ENCODE peak calls at places on chromosome 12, in ten cellular contexts. One of them, this sample, is unnamed.
A peak's percentile ranks its signal among the peaks of the same experiment; 100 is the strongest.

GRCh38 chr12:13864081-13864673 is 117.2 kb downstream of the GRIN2B start:
- DNase-seq in heart right ventricle: peak; percentile 66
- DNase-seq in ovary: no peak
- DNase-seq in BE2C: peak; percentile 76
- DNase-seq in breast epithelium: peak; percentile 26
- DNase-seq in aorta: peak; percentile 77
- DNase-seq in body of pancreas: peak; percentile 88
- DNase-seq in OCI-LY7: peak; percentile 80
- DNase-seq in thyroid gland: peak; percentile 66
- DNase-seq in left ventricle myocardium inferior: peak; percentile 74
- DNase-seq in this sample: peak; percentile 55

GRCh38 chr12:105079011-105079570 is 5.2 kb downstream of the ALDH1L2 start:
- DNase-seq in heart right ventricle: no peak
- DNase-seq in BE2C: no peak
- DNase-seq in OCI-LY7: no peak
- DNase-seq in body of pancreas: no peak
- DNase-seq in left ventricle myocardium inferior: no peak
- DNase-seq in thyroid gland: no peak
- DNase-seq in breast epithelium: no peak
- DNase-seq in ovary: no peak
- DNase-seq in aorta: no peak
- DNase-seq in this sample: no peak

GRCh38 chr12:114447274-114447716 is 41.4 kb upstream of the TBX5 start:
- DNase-seq in aorta: no peak
- DNase-seq in BE2C: no peak
- DNase-seq in ovary: no peak
- DNase-seq in breast epithelium: no peak
- DNase-seq in OCI-LY7: no peak
- DNase-seq in left ventricle myocardium inferior: peak; percentile 23
- DNase-seq in body of pancreas: no peak
- DNase-seq in heart right ventricle: no peak
- DNase-seq in thyroid gland: peak; percentile 54
- DNase-seq in this sample: peak; percentile 61

GRCh38 chr12:121628037-121628436 is 1.7 kb downstream of the ORAI1 start:
- DNase-seq in body of pancreas: peak; percentile 46
- DNase-seq in breast epithelium: no peak
- DNase-seq in left ventricle myocardium inferior: no peak
- DNase-seq in heart right ventricle: no peak
- DNase-seq in thyroid gland: peak; percentile 28
- DNase-seq in BE2C: no peak
- DNase-seq in ovary: peak; percentile 55
- DNase-seq in aorta: no peak
- DNase-seq in OCI-LY7: peak; percentile 16
- DNase-seq in this sample: no peak

GRCh38 chr12:18428416-18428815 is 167.1 kb downstream of the PIK3C2G start:
- DNase-seq in BE2C: no peak
- DNase-seq in thyroid gland: no peak
- DNase-seq in body of pancreas: no peak
- DNase-seq in heart right ventricle: no peak
- DNase-seq in left ventricle myocardium inferior: no peak
- DNase-seq in aorta: no peak
- DNase-seq in breast epithelium: no peak
- DNase-seq in OCI-LY7: no peak
- DNase-seq in ovary: no peak
- DNase-seq in this sample: no peak

GRCh38 chr12:56040963-56041578 is 647 bp upstream of the RPS26 start:
- DNase-seq in ovary: no peak
- DNase-seq in heart right ventricle: no peak
- DNase-seq in left ventricle myocardium inferior: no peak
- DNase-seq in thyroid gland: no peak
- DNase-seq in BE2C: no peak
- DNase-seq in aorta: no peak
- DNase-seq in OCI-LY7: no peak
- DNase-seq in body of pancreas: no peak
- DNase-seq in breast epithelium: no peak
- DNase-seq in this sample: peak; percentile 45

GRCh38 chr12:109737631-109738030 is 24.0 kb downstream of the FAM222A start:
- DNase-seq in body of pancreas: peak; percentile 27
- DNase-seq in breast epithelium: no peak
- DNase-seq in aorta: peak; percentile 2
- DNase-seq in OCI-LY7: no peak
- DNase-seq in thyroid gland: no peak
- DNase-seq in BE2C: peak; percentile 37
- DNase-seq in ovary: no peak
- DNase-seq in heart right ventricle: no peak
- DNase-seq in left ventricle myocardium inferior: no peak
- DNase-seq in this sample: peak; percentile 5

GRCh38 chr12:95943231-95943842 is at the start of gene AMDHD1:
- DNase-seq in heart right ventricle: peak; percentile 30
- DNase-seq in BE2C: peak; percentile 84
- DNase-seq in thyroid gland: peak; percentile 52
- DNase-seq in breast epithelium: peak; percentile 20
- DNase-seq in ovary: peak; percentile 35
- DNase-seq in OCI-LY7: peak; percentile 80
- DNase-seq in body of pancreas: peak; percentile 51
- DNase-seq in aorta: peak; percentile 67
- DNase-seq in left ventricle myocardium inferior: peak; percentile 44
- DNase-seq in this sample: peak; percentile 28

GRCh38 chr12:177980-178714 is 35.8 kb downstream of the SLC6A12 start:
- DNase-seq in ovary: no peak
- DNase-seq in left ventricle myocardium inferior: no peak
- DNase-seq in breast epithelium: no peak
- DNase-seq in body of pancreas: no peak
- DNase-seq in thyroid gland: no peak
- DNase-seq in aorta: no peak
- DNase-seq in OCI-LY7: no peak
- DNase-seq in heart right ventricle: no peak
- DNase-seq in BE2C: no peak
- DNase-seq in this sample: no peak

GRCh38 chr12:78562358-78563205 is 302.0 kb upstream of the SYT1 start:
- DNase-seq in body of pancreas: no peak
- DNase-seq in OCI-LY7: peak; percentile 4
- DNase-seq in aorta: no peak
- DNase-seq in breast epithelium: no peak
- DNase-seq in BE2C: no peak
- DNase-seq in left ventricle myocardium inferior: no peak
- DNase-seq in ovary: no peak
- DNase-seq in heart right ventricle: no peak
- DNase-seq in thyroid gland: no peak
- DNase-seq in this sample: peak; percentile 50

GRCh38 chr12:45122776-45123380 is 72.0 kb upstream of the DBX2 start:
- DNase-seq in heart right ventricle: no peak
- DNase-seq in left ventricle myocardium inferior: no peak
- DNase-seq in breast epithelium: no peak
- DNase-seq in ovary: no peak
- DNase-seq in body of pancreas: no peak
- DNase-seq in OCI-LY7: no peak
- DNase-seq in thyroid gland: no peak
- DNase-seq in BE2C: peak; percentile 18
- DNase-seq in aorta: no peak
- DNase-seq in this sample: peak; percentile 28

GRCh38 chr12:49647827-49648721 is 24.7 kb downstream of the PRPF40B start:
- DNase-seq in BE2C: no peak
- DNase-seq in body of pancreas: no peak
- DNase-seq in thyroid gland: no peak
- DNase-seq in OCI-LY7: no peak
- DNase-seq in heart right ventricle: no peak
- DNase-seq in breast epithelium: no peak
- DNase-seq in ovary: no peak
- DNase-seq in left ventricle myocardium inferior: no peak
- DNase-seq in aorta: no peak
- DNase-seq in this sample: no peak

GRCh38 chr12:49646331-49646830 is 23.0 kb downstream of the PRPF40B start:
- DNase-seq in aorta: no peak
- DNase-seq in OCI-LY7: no peak
- DNase-seq in thyroid gland: peak; percentile 64
- DNase-seq in breast epithelium: no peak
- DNase-seq in heart right ventricle: no peak
- DNase-seq in ovary: no peak
- DNase-seq in body of pancreas: no peak
- DNase-seq in BE2C: no peak
- DNase-seq in left ventricle myocardium inferior: no peak
- DNase-seq in this sample: no peak

GRCh38 chr12:49645151-49646039 is 22.0 kb downstream of the PRPF40B start:
- DNase-seq in ovary: no peak
- DNase-seq in aorta: no peak
- DNase-seq in BE2C: no peak
- DNase-seq in OCI-LY7: no peak
- DNase-seq in heart right ventricle: no peak
- DNase-seq in body of pancreas: no peak
- DNase-seq in left ventricle myocardium inferior: no peak
- DNase-seq in breast epithelium: no peak
- DNase-seq in thyroid gland: peak; percentile 71
- DNase-seq in this sample: no peak

GRCh38 chr12:49647280-49647679 is 23.9 kb downstream of the PRPF40B start:
- DNase-seq in thyroid gland: no peak
- DNase-seq in aorta: no peak
- DNase-seq in left ventricle myocardium inferior: no peak
- DNase-seq in BE2C: no peak
- DNase-seq in breast epithelium: no peak
- DNase-seq in body of pancreas: no peak
- DNase-seq in heart right ventricle: no peak
- DNase-seq in ovary: no peak
- DNase-seq in OCI-LY7: no peak
- DNase-seq in this sample: no peak

DNA sequence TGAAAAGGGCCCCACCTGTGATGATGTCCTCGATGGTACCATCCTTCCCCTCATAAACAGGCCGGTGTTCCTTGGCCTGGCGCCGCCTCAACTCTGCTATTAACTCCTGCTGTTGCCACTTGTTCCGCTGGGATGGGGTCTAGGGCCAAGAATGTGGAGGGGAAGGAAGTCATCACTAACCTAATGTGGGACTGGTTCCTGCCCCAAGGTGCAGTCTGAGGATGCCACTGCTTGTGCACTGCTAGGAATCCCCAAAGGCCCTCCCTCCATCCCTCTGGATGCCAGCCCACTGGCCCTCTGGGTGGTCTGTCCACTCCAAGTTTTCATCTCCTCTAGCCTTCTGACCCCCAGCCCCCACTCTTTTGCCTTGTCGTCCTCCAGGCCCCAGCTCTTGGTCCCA is 23.5 kb downstream of the PRPF40B start:
- DNase-seq in heart right ventricle: no peak
- DNase-seq in thyroid gland: no peak
- DNase-seq in body of pancreas: no peak
- DNase-seq in BE2C: no peak
- DNase-seq in OCI-LY7: no peak
- DNase-seq in breast epithelium: no peak
- DNase-seq in ovary: no peak
- DNase-seq in aorta: no peak
- DNase-seq in left ventricle myocardium inferior: no peak
- DNase-seq in this sample: no peak
- H3K36me3 ChIP-seq in heart right ventricle: peaks cover 60% of the 10 kb centered on the region
- H3K36me3 ChIP-seq in thyroid gland: peaks cover 11% of the 10 kb centered on the region
- H3K36me3 ChIP-seq in body of pancreas: no peaks in the 10 kb centered on the region
- H3K36me3 ChIP-seq in BE2C: no peaks in the 10 kb centered on the region
- H3K36me3 ChIP-seq in OCI-LY7: peaks cover 48% of the 10 kb centered on the region
- H3K36me3 ChIP-seq in breast epithelium: no peaks in the 10 kb centered on the region
- H3K36me3 ChIP-seq in ovary: no peaks in the 10 kb centered on the region
- H3K36me3 ChIP-seq in aorta: no peaks in the 10 kb centered on the region
- H3K36me3 ChIP-seq in left ventricle myocardium inferior: peaks cover 86% of the 10 kb centered on the region
- H3K36me3 ChIP-seq in this sample: peaks cover 13% of the 10 kb centered on the region

DNA sequence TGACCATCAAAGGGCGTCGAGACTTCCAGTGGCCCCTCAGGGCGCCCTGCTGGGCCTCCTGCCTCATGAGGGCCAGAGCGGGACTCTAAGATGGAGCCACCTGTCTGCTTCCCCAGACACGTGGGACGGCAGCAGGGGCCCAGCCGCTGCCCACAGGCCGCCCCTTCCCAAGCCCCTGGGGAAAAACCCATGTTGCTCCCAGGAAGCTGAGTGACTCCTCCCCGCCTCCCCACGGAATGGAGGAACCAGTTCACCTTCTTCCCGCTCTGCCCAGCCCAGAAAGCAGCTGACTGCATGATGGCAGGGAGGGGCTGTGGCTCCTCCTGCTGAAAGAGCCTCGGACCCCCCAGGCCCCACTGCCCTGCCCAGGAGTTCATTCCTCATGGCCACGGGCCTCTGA is 14.9 kb downstream of the RAB35 start:
- DNase-seq in breast epithelium: no peak
- DNase-seq in aorta: no peak
- DNase-seq in heart right ventricle: no peak
- DNase-seq in thyroid gland: no peak
- DNase-seq in ovary: no peak
- DNase-seq in left ventricle myocardium inferior: no peak
- DNase-seq in OCI-LY7: no peak
- DNase-seq in body of pancreas: no peak
- DNase-seq in BE2C: no peak
- DNase-seq in this sample: no peak
- H3K4me3 ChIP-seq in breast epithelium: peak overlapping the region; percentile 47
- H3K4me3 ChIP-seq in aorta: no peak overlapping the region
- H3K4me3 ChIP-seq in heart right ventricle: no peak overlapping the region
- H3K4me3 ChIP-seq in thyroid gland: no peak overlapping the region
- H3K4me3 ChIP-seq in ovary: no peak overlapping the region
- H3K4me3 ChIP-seq in left ventricle myocardium inferior: peak overlapping the region; percentile 30
- H3K4me3 ChIP-seq in OCI-LY7: no peak overlapping the region
- H3K4me3 ChIP-seq in body of pancreas: no peak overlapping the region
- H3K4me3 ChIP-seq in BE2C: no peak overlapping the region
- H3K4me3 ChIP-seq in this sample: no peak overlapping the region

GRCh38 chr12:19771858-19772257 is 332.6 kb downstream of the AEBP2 start:
- DNase-seq in ovary: no peak
- DNase-seq in breast epithelium: no peak
- DNase-seq in thyroid gland: no peak
- DNase-seq in left ventricle myocardium inferior: no peak
- DNase-seq in aorta: peak; percentile 55
- DNase-seq in body of pancreas: no peak
- DNase-seq in OCI-LY7: no peak
- DNase-seq in heart right ventricle: no peak
- DNase-seq in BE2C: no peak
- DNase-seq in this sample: no peak
- H3K4me1 ChIP-seq in ovary: no peaks in the 10 kb centered on the region
- H3K4me1 ChIP-seq in breast epithelium: no peaks in the 10 kb centered on the region
- H3K4me1 ChIP-seq in thyroid gland: no peaks in the 10 kb centered on the region
- H3K4me1 ChIP-seq in left ventricle myocardium inferior: no peaks in the 10 kb centered on the region
- H3K4me1 ChIP-seq in aorta: peaks cover 5% of the 10 kb centered on the region
- H3K4me1 ChIP-seq in body of pancreas: no peaks in the 10 kb centered on the region
- H3K4me1 ChIP-seq in OCI-LY7: no peaks in the 10 kb centered on the region
- H3K4me1 ChIP-seq in heart right ventricle: no peaks in the 10 kb centered on the region
- H3K4me1 ChIP-seq in BE2C: no peaks in the 10 kb centered on the region
- H3K4me1 ChIP-seq in this sample: no peaks in the 10 kb centered on the region

DNA sequence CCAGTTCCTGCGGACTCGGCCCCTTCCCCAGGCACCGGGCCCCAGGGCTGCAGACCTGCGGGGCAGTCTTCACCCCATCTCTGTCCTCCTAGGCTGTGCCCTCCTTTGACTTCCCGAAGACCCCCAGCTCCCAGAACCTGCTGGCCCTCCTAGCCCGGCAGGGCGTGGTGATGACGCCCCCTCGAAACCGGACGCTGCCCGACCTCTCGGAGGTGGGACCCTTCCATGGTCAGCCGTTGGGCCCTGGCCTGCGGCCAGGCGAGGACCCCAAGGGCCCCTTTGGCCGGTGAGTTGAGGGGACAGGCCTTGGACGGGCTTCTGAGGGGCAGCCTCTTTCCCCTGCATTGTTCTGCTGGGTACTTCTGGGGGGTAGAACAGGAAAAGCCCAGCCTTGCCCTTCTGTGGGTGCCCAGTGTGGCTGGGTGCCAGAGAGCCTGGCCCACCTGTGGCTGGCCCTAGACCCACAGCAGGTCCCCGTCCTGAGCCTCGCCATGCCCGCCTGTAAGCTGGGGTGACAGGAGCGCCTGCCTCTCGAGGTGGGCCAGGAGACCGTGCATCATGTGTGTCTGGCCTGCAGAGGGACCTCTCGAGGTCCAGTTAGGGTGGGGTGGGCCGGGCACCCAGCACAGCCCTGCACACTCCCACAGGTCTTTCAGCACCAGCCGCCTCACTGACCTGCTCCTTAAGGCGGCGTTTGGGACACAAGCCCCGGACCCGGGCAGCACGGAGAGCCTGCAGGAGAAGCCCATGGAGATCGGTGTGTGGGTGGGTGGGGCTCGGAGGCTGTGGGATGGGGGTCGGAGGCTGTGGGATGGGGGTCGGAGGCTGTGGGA is 12.6 kb upstream of the PUS1 start:
- DNase-seq in ovary: no peak
- DNase-seq in aorta: no peak
- DNase-seq in body of pancreas: peak; percentile 10
- DNase-seq in heart right ventricle: no peak
- DNase-seq in left ventricle myocardium inferior: no peak
- DNase-seq in thyroid gland: no peak
- DNase-seq in BE2C: peak; percentile 13
- DNase-seq in OCI-LY7: no peak
- DNase-seq in breast epithelium: no peak
- DNase-seq in this sample: no peak
- H3K36me3 ChIP-seq in ovary: no peaks in the 10 kb centered on the region
- H3K36me3 ChIP-seq in aorta: peaks cover 3% of the 10 kb centered on the region
- H3K36me3 ChIP-seq in body of pancreas: peaks cover 32% of the 10 kb centered on the region
- H3K36me3 ChIP-seq in heart right ventricle: peaks cover 50% of the 10 kb centered on the region
- H3K36me3 ChIP-seq in left ventricle myocardium inferior: peaks cover 80% of the 10 kb centered on the region
- H3K36me3 ChIP-seq in thyroid gland: peaks cover 61% of the 10 kb centered on the region
- H3K36me3 ChIP-seq in BE2C: peaks cover 12% of the 10 kb centered on the region
- H3K36me3 ChIP-seq in OCI-LY7: no peaks in the 10 kb centered on the region
- H3K36me3 ChIP-seq in breast epithelium: peaks cover 16% of the 10 kb centered on the region
- H3K36me3 ChIP-seq in this sample: peaks cover 10% of the 10 kb centered on the region